ENCODE peak calls at places on chromosomes 11 and 22, in five cellular contexts. K is IMR-90, D is H1, L is H9, V is neuronal stem cell. O is an unnamed sample.

GRCh38 chr22:19986410-19987341 is 29.9 kb downstream of the ARVCF start:
- DNase-seq in V (peak; percentile 78), K (peak; percentile 61), D (no peak), L (peak; percentile 82), O (peak; percentile 90)

GRCh38 chr22:41358927-41359326 is 22.8 kb upstream of the TEF start:
- DNase-seq in V (no peak), L (no peak), D (no peak), K (no peak), O (no peak)

GRCh38 chr11:34468209-34468841 is 29.6 kb downstream of the CAT start:
- DNase-seq in L (peak; percentile 54), D (peak; percentile 7), K (peak; percentile 14), V (no peak), O (peak; percentile 54)

GRCh38 chr11:61714316-61714715 is 34.1 kb downstream of the DAGLA start:
- DNase-seq in K (no peak), L (no peak), D (no peak), V (no peak), O (no peak)

GRCh38 chr22:42270178-42270511 is 308 bp downstream of the TCF20 start:
- DNase-seq in D (no peak), K (no peak), V (no peak), L (no peak), O (peak; percentile 77)

GRCh38 chr11:304915-305833 is 2.4 kb upstream of the IFITM2 start:
- DNase-seq in D (no peak), K (peak; percentile 79), V (peak; percentile 56), L (peak; percentile 75), O (peak; percentile 81)

GRCh38 chr11:47620836-47621378 is 21.5 kb downstream of the MTCH2 start:
- DNase-seq in V (no peak), K (no peak), D (no peak), L (no peak), O (no peak)

GRCh38 chr11:10878408-10879214 is 20.8 kb upstream of the ZBED5 start:
- DNase-seq in D (no peak), L (peak; percentile 48), V (peak; percentile 17), K (peak; percentile 72), O (peak; percentile 90)

GRCh38 chr11:35235944-35236666 is 97.1 kb downstream of the CD44 start:
- DNase-seq in L (no peak), D (no peak), V (no peak), K (no peak), O (no peak)

GRCh38 chr11:7353100-7353499 is 101.4 kb downstream of the SYT9 start:
- DNase-seq in V (no peak), K (no peak), D (no peak), L (peak; percentile 64), O (peak; percentile 81)

GRCh38 chr11:119471329-119471728 is 48.4 kb upstream of the THY1 start:
- DNase-seq in V (no peak), K (no peak), D (no peak), L (peak; percentile 34), O (peak; percentile 61)

GRCh38 chr11:111148116-111148515 is 97.4 kb upstream of the POU2AF2 start:
- DNase-seq in D (no peak), L (no peak), V (no peak), K (peak; percentile 43), O (no peak)

GRCh38 chr11:43868852-43869567 is 11.6 kb upstream of the ALKBH3 start:
- DNase-seq in L (no peak), K (peak; percentile 80), D (no peak), V (no peak), O (no peak)

GRCh38 chr22:38255697-38256096 is 17.1 kb downstream of the TMEM184B start:
- DNase-seq in K (no peak), V (no peak), D (no peak), L (no peak), O (no peak)

GRCh38 chr11:115145316-115145715 is 358.9 kb downstream of the CADM1 start:
- DNase-seq in L (no peak), K (no peak), D (no peak), V (no peak), O (no peak)

GRCh38 chr11:109076870-109077269 is 345.1 kb upstream of the C11orf87 start:
- DNase-seq in D (no peak), L (no peak), V (no peak), K (no peak), O (no peak)

GRCh38 chr11:134333951-134334350 is 2.2 kb downstream of the GLB1L2 start:
- DNase-seq in K (no peak), L (no peak), D (no peak), V (no peak), O (no peak)

GRCh38 chr11:65719887-65720236 is 736 bp downstream of the RNASEH2C start:
- DNase-seq in D (no peak), K (peak; percentile 36), V (no peak), L (no peak), O (no peak)

GRCh38 chr11:100876826-100877545 is 189.9 kb downstream of the ARHGAP42 start:
- DNase-seq in L (no peak), D (peak; percentile 21), K (peak; percentile 98), V (no peak), O (peak; percentile 95)

GRCh38 chr22:22084089-22084711 is 101.6 kb upstream of the TOP3B start:
- DNase-seq in L (no peak), V (no peak), K (no peak), D (no peak), O (no peak)

GRCh38 chr11:108498046-108498815 is at the start of gene POGLUT3:
- DNase-seq in K (peak; percentile 49), D (peak; percentile 19), V (peak; percentile 55), L (peak; percentile 56), O (peak; percentile 68)

GRCh38 chr22:41341990-41342389 is 39.8 kb upstream of the TEF start:
- DNase-seq in V (no peak), K (peak; percentile 36), L (no peak), D (no peak), O (no peak)

GRCh38 chr22:50305393-50305657 is 2.1 kb downstream of the PLXNB2 start:
- DNase-seq in L (no peak), D (no peak), V (no peak), K (no peak), O (no peak)
- H2BK15ac ChIP-seq in L (no peak overlapping the region), D (peak overlapping the region; percentile 92), V (peak overlapping the region; percentile 77), K (peak overlapping the region; percentile 88), O (no peak overlapping the region)

GRCh38 chr22:29798318-29798717 is 31.1 kb downstream of the UQCR10 start:
- DNase-seq in V (no peak), L (no peak), D (no peak), K (no peak), O (no peak)

GRCh38 chr22:29801153-29801552 is 34.0 kb downstream of the UQCR10 start:
- DNase-seq in V (peak; percentile 8), L (no peak), D (no peak), K (no peak), O (peak; percentile 73)

GRCh38 chr22:29797351-29797750 is 30.2 kb downstream of the UQCR10 start:
- DNase-seq in V (no peak), K (no peak), L (no peak), D (no peak), O (no peak)

GRCh38 chr22:29798801-29799200 is 31.6 kb downstream of the UQCR10 start:
- DNase-seq in V (no peak), K (no peak), D (no peak), L (no peak), O (no peak)

GRCh38 chr22:29799217-29799680 is 32.1 kb downstream of the UQCR10 start:
- DNase-seq in V (no peak), D (no peak), L (no peak), K (peak; percentile 94), O (no peak)
- H2BK15ac ChIP-seq in V (no peak overlapping the region), D (no peak overlapping the region), L (no peak overlapping the region), K (peak overlapping the region; percentile 85), O (no peak overlapping the region)

GRCh38 chr11:78711732-78712131 is 137.1 kb upstream of the NARS2 start:
- DNase-seq in V (no peak), D (no peak), K (no peak), L (no peak), O (no peak)

GRCh38 chr11:78717031-78717430 is 142.4 kb upstream of the NARS2 start:
- DNase-seq in D (no peak), K (no peak), L (no peak), V (no peak), O (no peak)

GRCh38 chr11:78715639-78716311 is 141.1 kb upstream of the NARS2 start:
- DNase-seq in K (peak; percentile 91), L (peak; percentile 87), D (peak; percentile 69), V (peak; percentile 59), O (peak; percentile 87)

GRCh38 chr11:78720281-78720989 is 145.8 kb upstream of the NARS2 start:
- DNase-seq in D (no peak), L (no peak), V (no peak), K (no peak), O (no peak)

DNA sequence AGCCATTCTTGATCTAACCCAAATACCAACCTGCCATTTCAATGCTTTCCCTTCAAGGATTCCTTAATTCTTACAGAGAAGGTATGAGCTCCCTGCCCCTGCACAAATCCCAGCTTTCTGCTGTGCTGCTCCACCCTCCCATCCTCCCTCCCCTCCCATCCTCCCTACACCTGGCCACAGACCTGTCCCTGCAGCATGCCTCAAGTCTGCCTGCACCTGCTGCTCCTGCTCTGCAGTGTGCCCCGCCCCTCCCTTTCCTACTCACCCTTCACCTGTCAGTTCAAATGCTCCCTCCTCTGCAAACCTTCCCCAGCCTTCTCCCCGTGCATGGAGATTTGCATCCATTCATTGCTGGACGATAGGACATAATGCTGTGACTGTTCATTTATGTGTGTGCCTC is 139.9 kb upstream of the NARS2 start:
- DNase-seq in L (peak; percentile 50), K (no peak), V (no peak), D (no peak), O (no peak)
- H2BK15ac ChIP-seq in L (no peak overlapping the region), K (no peak overlapping the region), V (no peak overlapping the region), D (no peak overlapping the region), O (no peak overlapping the region)

GRCh38 chr11:45857834-45858492 is 10.7 kb downstream of the CRY2 start:
- DNase-seq in L (no peak), K (peak; percentile 84), D (no peak), V (no peak), O (no peak)

GRCh38 chr11:45860764-45861510 is 13.7 kb downstream of the CRY2 start:
- DNase-seq in K (no peak), V (no peak), D (no peak), L (no peak), O (no peak)

GRCh38 chr11:45859661-45860140 is 12.4 kb downstream of the CRY2 start:
- DNase-seq in V (no peak), L (peak; percentile 68), K (peak; percentile 99), D (no peak), O (peak; percentile 76)

GRCh38 chr11:45860348-45860747 is 13.1 kb downstream of the CRY2 start:
- DNase-seq in L (no peak), K (no peak), D (no peak), V (no peak), O (no peak)

DNA sequence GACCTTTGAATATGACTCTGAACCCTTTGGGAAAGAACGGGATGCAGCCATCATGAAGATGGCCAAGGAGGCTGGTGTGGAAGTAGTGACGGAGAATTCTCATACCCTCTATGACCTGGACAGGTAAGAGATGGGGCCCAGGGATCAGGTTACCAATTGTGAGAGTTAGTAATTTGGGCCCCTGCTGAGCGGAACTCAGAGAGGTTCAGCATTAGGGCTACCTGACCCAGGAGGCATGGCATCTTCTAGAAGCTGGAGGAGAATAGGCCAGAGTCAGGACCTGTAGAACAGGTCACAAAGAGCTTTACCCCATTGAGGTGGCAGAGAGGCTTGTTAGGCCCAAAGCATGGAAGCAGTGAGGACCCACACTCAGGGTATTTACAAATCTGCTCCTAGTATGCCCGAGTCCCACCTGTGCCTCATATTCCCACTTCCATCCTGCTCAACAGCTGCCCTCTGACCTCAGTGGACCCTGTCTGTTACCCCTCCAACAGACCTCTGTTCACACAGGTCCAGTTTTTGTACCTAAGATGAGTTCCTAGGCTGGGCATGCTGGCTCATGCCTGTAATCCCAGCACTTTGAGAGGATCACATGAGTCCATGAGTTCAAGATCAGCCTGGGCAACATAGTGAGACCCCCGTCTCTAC is 11.6 kb downstream of the CRY2 start:
- DNase-seq in K (no peak), D (no peak), L (no peak), V (no peak), O (no peak)
- H2BK15ac ChIP-seq in K (peak overlapping the region; percentile 36), D (no peak overlapping the region), L (no peak overlapping the region), V (no peak overlapping the region), O (no peak overlapping the region)

O was measured in mesendoderm.